ENCODE peak calls at places on chromosomes 11 and 22, in ten cellular contexts. One of them, this sample, is unnamed.

GRCh38 chr11:11931461-11932055 is 76.9 kb downstream of the DKK3 start:
- DNase-seq in caudate nucleus: no peak
- DNase-seq in naive thymus-derived CD4-positive, alpha-beta T cell: no peak
- DNase-seq in psoas muscle: no peak
- DNase-seq in MM.1S: peak
- DNase-seq in foreskin keratinocyte: peak
- DNase-seq in upper lobe of left lung: no peak
- DNase-seq in mesenchymal stem cell: peak
- DNase-seq in HL-60: no peak
- DNase-seq in CD8-positive, alpha-beta T cell: no peak
- DNase-seq in this sample: no peak

GRCh38 chr11:84264066-84264465 is 977.9 kb upstream of the CCDC90B start:
- DNase-seq in HL-60: no peak
- DNase-seq in psoas muscle: no peak
- DNase-seq in caudate nucleus: no peak
- DNase-seq in mesenchymal stem cell: no peak
- DNase-seq in foreskin keratinocyte: no peak
- DNase-seq in naive thymus-derived CD4-positive, alpha-beta T cell: no peak
- DNase-seq in upper lobe of left lung: no peak
- DNase-seq in MM.1S: no peak
- DNase-seq in CD8-positive, alpha-beta T cell: no peak
- DNase-seq in this sample: no peak

GRCh38 chr11:2699185-2699530 is 636 bp downstream of the KCNQ1OT1 start:
- DNase-seq in foreskin keratinocyte: no peak
- DNase-seq in upper lobe of left lung: no peak
- DNase-seq in psoas muscle: no peak
- DNase-seq in MM.1S: no peak
- DNase-seq in caudate nucleus: no peak
- DNase-seq in CD8-positive, alpha-beta T cell: no peak
- DNase-seq in naive thymus-derived CD4-positive, alpha-beta T cell: no peak
- DNase-seq in mesenchymal stem cell: no peak
- DNase-seq in HL-60: no peak
- DNase-seq in this sample: peak

GRCh38 chr22:23591846-23592245 is 11.8 kb upstream of the IGLL1 start:
- DNase-seq in mesenchymal stem cell: no peak
- DNase-seq in CD8-positive, alpha-beta T cell: no peak
- DNase-seq in naive thymus-derived CD4-positive, alpha-beta T cell: no peak
- DNase-seq in psoas muscle: no peak
- DNase-seq in MM.1S: no peak
- DNase-seq in HL-60: no peak
- DNase-seq in upper lobe of left lung: no peak
- DNase-seq in foreskin keratinocyte: no peak
- DNase-seq in caudate nucleus: no peak
- DNase-seq in this sample: no peak

GRCh38 chr11:123061403-123062157 is at the start of gene HSPA8:
- DNase-seq in HL-60: peak
- DNase-seq in naive thymus-derived CD4-positive, alpha-beta T cell: peak
- DNase-seq in psoas muscle: peak
- DNase-seq in foreskin keratinocyte: peak
- DNase-seq in mesenchymal stem cell: peak
- DNase-seq in CD8-positive, alpha-beta T cell: peak
- DNase-seq in upper lobe of left lung: peak
- DNase-seq in MM.1S: peak
- DNase-seq in caudate nucleus: peak
- DNase-seq in this sample: peak

GRCh38 chr22:21094911-21095772 is 49.4 kb downstream of the LRRC74B start:
- DNase-seq in mesenchymal stem cell: no peak
- DNase-seq in CD8-positive, alpha-beta T cell: no peak
- DNase-seq in naive thymus-derived CD4-positive, alpha-beta T cell: no peak
- DNase-seq in MM.1S: no peak
- DNase-seq in HL-60: no peak
- DNase-seq in upper lobe of left lung: no peak
- DNase-seq in foreskin keratinocyte: no peak
- DNase-seq in psoas muscle: no peak
- DNase-seq in caudate nucleus: no peak
- DNase-seq in this sample: no peak

GRCh38 chr22:45007946-45008852 is 1.6 kb downstream of the PHF21B start:
- DNase-seq in HL-60: no peak
- DNase-seq in MM.1S: no peak
- DNase-seq in foreskin keratinocyte: no peak
- DNase-seq in upper lobe of left lung: no peak
- DNase-seq in mesenchymal stem cell: peak
- DNase-seq in naive thymus-derived CD4-positive, alpha-beta T cell: no peak
- DNase-seq in psoas muscle: peak
- DNase-seq in CD8-positive, alpha-beta T cell: no peak
- DNase-seq in caudate nucleus: peak
- DNase-seq in this sample: no peak

GRCh38 chr11:87150936-87151335 is 113.2 kb downstream of the TMEM135 start:
- DNase-seq in mesenchymal stem cell: peak
- DNase-seq in HL-60: no peak
- DNase-seq in CD8-positive, alpha-beta T cell: no peak
- DNase-seq in naive thymus-derived CD4-positive, alpha-beta T cell: no peak
- DNase-seq in upper lobe of left lung: no peak
- DNase-seq in MM.1S: no peak
- DNase-seq in foreskin keratinocyte: no peak
- DNase-seq in caudate nucleus: no peak
- DNase-seq in psoas muscle: no peak
- DNase-seq in this sample: no peak

GRCh38 chr11:96155627-96156378 is 187.2 kb downstream of the MAML2 start:
- DNase-seq in psoas muscle: peak
- DNase-seq in caudate nucleus: peak
- DNase-seq in MM.1S: no peak
- DNase-seq in HL-60: no peak
- DNase-seq in naive thymus-derived CD4-positive, alpha-beta T cell: peak
- DNase-seq in mesenchymal stem cell: peak
- DNase-seq in CD8-positive, alpha-beta T cell: no peak
- DNase-seq in foreskin keratinocyte: peak
- DNase-seq in upper lobe of left lung: peak
- DNase-seq in this sample: no peak

GRCh38 chr11:37770145-37770544 is 1172.1 kb upstream of the RAG2 start:
- DNase-seq in CD8-positive, alpha-beta T cell: no peak
- DNase-seq in MM.1S: no peak
- DNase-seq in psoas muscle: no peak
- DNase-seq in foreskin keratinocyte: no peak
- DNase-seq in mesenchymal stem cell: no peak
- DNase-seq in upper lobe of left lung: no peak
- DNase-seq in HL-60: no peak
- DNase-seq in naive thymus-derived CD4-positive, alpha-beta T cell: no peak
- DNase-seq in caudate nucleus: no peak
- DNase-seq in this sample: no peak

GRCh38 chr22:50531546-50532352 is 1.9 kb upstream of the TYMP start:
- DNase-seq in mesenchymal stem cell: peak
- DNase-seq in HL-60: peak
- DNase-seq in MM.1S: no peak
- DNase-seq in upper lobe of left lung: peak
- DNase-seq in naive thymus-derived CD4-positive, alpha-beta T cell: no peak
- DNase-seq in foreskin keratinocyte: peak
- DNase-seq in caudate nucleus: no peak
- DNase-seq in CD8-positive, alpha-beta T cell: peak
- DNase-seq in psoas muscle: peak
- DNase-seq in this sample: peak

GRCh38 chr11:36509265-36509664 is 807 bp downstream of the TRAF6 start:
- DNase-seq in CD8-positive, alpha-beta T cell: peak
- DNase-seq in naive thymus-derived CD4-positive, alpha-beta T cell: no peak
- DNase-seq in mesenchymal stem cell: peak
- DNase-seq in psoas muscle: no peak
- DNase-seq in MM.1S: peak
- DNase-seq in upper lobe of left lung: no peak
- DNase-seq in foreskin keratinocyte: no peak
- DNase-seq in caudate nucleus: no peak
- DNase-seq in HL-60: no peak
- DNase-seq in this sample: no peak

GRCh38 chr11:21446939-21447590 is 745.8 kb upstream of the ANO5 start:
- DNase-seq in caudate nucleus: no peak
- DNase-seq in HL-60: no peak
- DNase-seq in upper lobe of left lung: no peak
- DNase-seq in foreskin keratinocyte: peak
- DNase-seq in mesenchymal stem cell: no peak
- DNase-seq in MM.1S: no peak
- DNase-seq in CD8-positive, alpha-beta T cell: no peak
- DNase-seq in naive thymus-derived CD4-positive, alpha-beta T cell: no peak
- DNase-seq in psoas muscle: no peak
- DNase-seq in this sample: no peak

DNA sequence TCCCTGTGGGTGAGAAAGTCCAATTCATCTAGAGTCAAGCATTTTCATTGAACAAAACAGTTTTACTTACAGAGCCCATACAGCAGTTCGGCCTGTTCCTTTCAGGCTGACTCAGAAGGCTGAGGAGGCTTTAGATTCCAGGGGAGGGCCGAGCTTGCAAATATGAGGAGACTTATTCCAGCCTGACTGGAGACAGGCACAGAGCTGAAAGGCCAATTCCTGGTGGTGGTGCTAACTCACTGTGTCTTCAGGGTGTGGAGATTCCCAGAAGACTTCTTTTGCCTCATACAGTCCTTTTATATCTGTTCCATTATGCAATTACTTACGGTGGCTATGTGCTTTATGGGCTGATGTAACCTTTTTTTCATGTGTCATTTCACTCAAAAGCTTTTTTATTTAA is at the start of gene OR51E2:
- DNase-seq in psoas muscle: no peak
- DNase-seq in naive thymus-derived CD4-positive, alpha-beta T cell: no peak
- DNase-seq in mesenchymal stem cell: peak
- DNase-seq in caudate nucleus: no peak
- DNase-seq in upper lobe of left lung: no peak
- DNase-seq in MM.1S: no peak
- DNase-seq in CD8-positive, alpha-beta T cell: no peak
- DNase-seq in HL-60: no peak
- DNase-seq in foreskin keratinocyte: peak
- DNase-seq in this sample: no peak
- H3K27ac ChIP-seq in psoas muscle: no peak
- H3K27ac ChIP-seq in naive thymus-derived CD4-positive, alpha-beta T cell: no peak
- H3K27ac ChIP-seq in mesenchymal stem cell: no peak
- H3K27ac ChIP-seq in caudate nucleus: no peak
- H3K27ac ChIP-seq in upper lobe of left lung: no peak
- H3K27ac ChIP-seq in MM.1S: no peak
- H3K27ac ChIP-seq in CD8-positive, alpha-beta T cell: no peak
- H3K27ac ChIP-seq in HL-60: no peak
- H3K27ac ChIP-seq in foreskin keratinocyte: no peak
- H3K27ac ChIP-seq in this sample: no peak

GRCh38 chr11:58028687-58029411 is 1.9 kb upstream of the OR6Q1 start:
- DNase-seq in CD8-positive, alpha-beta T cell: no peak
- DNase-seq in foreskin keratinocyte: no peak
- DNase-seq in psoas muscle: no peak
- DNase-seq in upper lobe of left lung: no peak
- DNase-seq in MM.1S: no peak
- DNase-seq in caudate nucleus: no peak
- DNase-seq in naive thymus-derived CD4-positive, alpha-beta T cell: no peak
- DNase-seq in HL-60: no peak
- DNase-seq in mesenchymal stem cell: peak
- DNase-seq in this sample: no peak
- H3K27ac ChIP-seq in CD8-positive, alpha-beta T cell: no peak
- H3K27ac ChIP-seq in foreskin keratinocyte: no peak
- H3K27ac ChIP-seq in psoas muscle: peak
- H3K27ac ChIP-seq in upper lobe of left lung: peak
- H3K27ac ChIP-seq in MM.1S: no peak
- H3K27ac ChIP-seq in caudate nucleus: no peak
- H3K27ac ChIP-seq in naive thymus-derived CD4-positive, alpha-beta T cell: no peak
- H3K27ac ChIP-seq in HL-60: no peak
- H3K27ac ChIP-seq in mesenchymal stem cell: peak
- H3K27ac ChIP-seq in this sample: no peak

DNA sequence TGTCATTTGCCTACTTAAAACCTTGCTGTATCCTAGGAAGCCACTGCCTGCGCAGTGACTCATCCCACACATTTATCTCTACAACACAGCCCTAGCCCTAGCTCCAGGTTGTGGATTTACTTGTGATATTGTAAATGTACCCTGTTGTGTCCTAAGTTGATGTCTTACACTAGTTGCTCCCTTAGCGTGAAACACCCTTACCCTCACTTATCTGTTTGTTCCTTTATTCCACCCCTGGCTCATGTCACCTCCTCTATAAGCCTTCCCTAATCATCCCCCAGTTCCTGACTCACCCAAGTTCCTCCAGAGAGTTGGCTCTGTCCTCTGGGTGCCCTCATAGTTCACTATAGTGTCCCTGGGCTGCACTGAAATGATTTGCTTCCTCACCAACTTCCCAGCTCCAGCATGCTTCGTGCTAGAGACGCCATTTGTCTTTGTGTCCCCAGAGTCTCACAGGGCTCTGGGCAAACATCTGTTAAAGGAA is 431.8 kb upstream of the FAT3 start:
- DNase-seq in caudate nucleus: no peak
- DNase-seq in HL-60: no peak
- DNase-seq in naive thymus-derived CD4-positive, alpha-beta T cell: no peak
- DNase-seq in CD8-positive, alpha-beta T cell: no peak
- DNase-seq in mesenchymal stem cell: peak
- DNase-seq in psoas muscle: no peak
- DNase-seq in MM.1S: no peak
- DNase-seq in upper lobe of left lung: no peak
- DNase-seq in foreskin keratinocyte: no peak
- DNase-seq in this sample: no peak
- H3K27ac ChIP-seq in caudate nucleus: no peak
- H3K27ac ChIP-seq in HL-60: no peak
- H3K27ac ChIP-seq in naive thymus-derived CD4-positive, alpha-beta T cell: no peak
- H3K27ac ChIP-seq in CD8-positive, alpha-beta T cell: no peak
- H3K27ac ChIP-seq in mesenchymal stem cell: no peak
- H3K27ac ChIP-seq in psoas muscle: no peak
- H3K27ac ChIP-seq in MM.1S: no peak
- H3K27ac ChIP-seq in upper lobe of left lung: no peak
- H3K27ac ChIP-seq in foreskin keratinocyte: no peak
- H3K27ac ChIP-seq in this sample: no peak

GRCh38 chr11:121471167-121471566 is 18.4 kb upstream of the SORL1-AS1 start:
- DNase-seq in naive thymus-derived CD4-positive, alpha-beta T cell: no peak
- DNase-seq in mesenchymal stem cell: no peak
- DNase-seq in upper lobe of left lung: no peak
- DNase-seq in psoas muscle: no peak
- DNase-seq in CD8-positive, alpha-beta T cell: no peak
- DNase-seq in caudate nucleus: no peak
- DNase-seq in HL-60: no peak
- DNase-seq in MM.1S: no peak
- DNase-seq in foreskin keratinocyte: no peak
- DNase-seq in this sample: no peak

GRCh38 chr11:121465709-121466062 is 12.9 kb upstream of the SORL1-AS1 start:
- DNase-seq in mesenchymal stem cell: no peak
- DNase-seq in psoas muscle: no peak
- DNase-seq in CD8-positive, alpha-beta T cell: no peak
- DNase-seq in naive thymus-derived CD4-positive, alpha-beta T cell: no peak
- DNase-seq in HL-60: no peak
- DNase-seq in caudate nucleus: no peak
- DNase-seq in foreskin keratinocyte: no peak
- DNase-seq in upper lobe of left lung: no peak
- DNase-seq in MM.1S: no peak
- DNase-seq in this sample: no peak

GRCh38 chr11:121469910-121470309 is 17.1 kb upstream of the SORL1-AS1 start:
- DNase-seq in upper lobe of left lung: no peak
- DNase-seq in mesenchymal stem cell: no peak
- DNase-seq in naive thymus-derived CD4-positive, alpha-beta T cell: no peak
- DNase-seq in foreskin keratinocyte: no peak
- DNase-seq in MM.1S: no peak
- DNase-seq in caudate nucleus: no peak
- DNase-seq in psoas muscle: no peak
- DNase-seq in HL-60: no peak
- DNase-seq in CD8-positive, alpha-beta T cell: no peak
- DNase-seq in this sample: no peak

GRCh38 chr11:121466063-121466794 is 13.5 kb upstream of the SORL1-AS1 start:
- DNase-seq in upper lobe of left lung: peak
- DNase-seq in CD8-positive, alpha-beta T cell: peak
- DNase-seq in mesenchymal stem cell: peak
- DNase-seq in MM.1S: no peak
- DNase-seq in caudate nucleus: peak
- DNase-seq in HL-60: no peak
- DNase-seq in psoas muscle: peak
- DNase-seq in foreskin keratinocyte: peak
- DNase-seq in naive thymus-derived CD4-positive, alpha-beta T cell: no peak
- DNase-seq in this sample: peak

GRCh38 chr11:121467965-121468364 is 15.2 kb upstream of the SORL1-AS1 start:
- DNase-seq in MM.1S: no peak
- DNase-seq in upper lobe of left lung: peak
- DNase-seq in naive thymus-derived CD4-positive, alpha-beta T cell: peak
- DNase-seq in CD8-positive, alpha-beta T cell: peak
- DNase-seq in mesenchymal stem cell: no peak
- DNase-seq in caudate nucleus: peak
- DNase-seq in psoas muscle: no peak
- DNase-seq in foreskin keratinocyte: no peak
- DNase-seq in HL-60: no peak
- DNase-seq in this sample: no peak
- H3K27ac ChIP-seq in MM.1S: no peak
- H3K27ac ChIP-seq in upper lobe of left lung: peak
- H3K27ac ChIP-seq in naive thymus-derived CD4-positive, alpha-beta T cell: peak
- H3K27ac ChIP-seq in CD8-positive, alpha-beta T cell: peak
- H3K27ac ChIP-seq in mesenchymal stem cell: no peak
- H3K27ac ChIP-seq in caudate nucleus: no peak
- H3K27ac ChIP-seq in psoas muscle: no peak
- H3K27ac ChIP-seq in foreskin keratinocyte: peak
- H3K27ac ChIP-seq in HL-60: no peak
- H3K27ac ChIP-seq in this sample: peak

This sample was measured in breast epithelium.